ENCODE peak calls at places on chromosomes 4 and X, in six cellular contexts. P is IMR-90, I is lower lobe of right lung, E is iPS DF 6.9, F is hepatocyte, M is fibroblast of lung. G is an unnamed sample. For H3K4me1, the result is how much of the 10 kb centered on the place peaks cover.

GRCh38 chrX:47078129-47079043 is at the start of gene RGN:
- DNase-seq in P (no peak), I (no peak), E (no peak), F (peak), M (peak), G (peak)

GRCh38 chr4:183249854-183250253 is 70.2 kb downstream of the CLDN22 start:
- DNase-seq in P (peak), I (no peak), E (no peak), F (peak), M (peak), G (no peak)

GRCh38 chrX:65697915-65698796 is 30.7 kb downstream of the MSN start:
- DNase-seq in P (no peak), I (peak), E (no peak), F (no peak), M (no peak), G (no peak)

GRCh38 chr4:84875636-84876371 is 90.7 kb downstream of the WDFY3 start:
- DNase-seq in P (peak), I (no peak), E (no peak), F (no peak), M (peak), G (no peak)

GRCh38 chr4:93228021-93228420 is 600.5 kb upstream of the ATOH1 start:
- DNase-seq in P (no peak), I (no peak), E (no peak), F (no peak), M (no peak), G (no peak)

GRCh38 chr4:121674696-121675095 is 22.1 kb downstream of the ANXA5 start:
- DNase-seq in P (no peak), I (no peak), E (no peak), F (no peak), M (no peak), G (no peak)

GRCh38 chr4:152106113-152106763 is 345.4 kb upstream of the GATB start:
- DNase-seq in P (peak), I (peak), E (no peak), F (peak), M (peak), G (no peak)

GRCh38 chr4:144709159-144709558 is 63.2 kb downstream of the HHIP start:
- DNase-seq in P (peak), I (no peak), E (no peak), F (no peak), M (no peak), G (no peak)

GRCh38 chrX:115266300-115266699 is 23.2 kb upstream of the LUZP4 start:
- DNase-seq in P (no peak), I (no peak), E (no peak), F (no peak), M (no peak), G (no peak)

GRCh38 chrX:46198858-46199257 is 346.4 kb downstream of the ZNF674 start:
- DNase-seq in P (no peak), I (no peak), E (no peak), F (no peak), M (peak), G (no peak)

GRCh38 chr4:87068591-87069021 is 133.8 kb downstream of the AFF1 start:
- DNase-seq in P (no peak), I (no peak), E (no peak), F (peak), M (peak), G (no peak)

GRCh38 chrX:17022205-17022604 is 75.7 kb downstream of the REPS2 start:
- DNase-seq in P (peak), I (no peak), E (no peak), F (peak), M (peak), G (no peak)

GRCh38 chr4:2469192-2469984 is 482 bp downstream of the RNF4 start:
- DNase-seq in P (peak), I (peak), E (no peak), F (peak), M (peak), G (peak)

GRCh38 chr4:31592293-31592692 is 872.1 kb downstream of the PCDH7 start:
- DNase-seq in P (no peak), I (no peak), E (no peak), F (no peak), M (no peak), G (no peak)

GRCh38 chrX:116749943-116750342 is 287.2 kb upstream of the CT83 start:
- DNase-seq in P (no peak), I (no peak), E (no peak), F (no peak), M (no peak), G (no peak)

GRCh38 chr4:74859163-74859562 is 64.8 kb upstream of the BTC start:
- DNase-seq in P (no peak), I (no peak), E (no peak), F (no peak), M (no peak), G (no peak)

GRCh38 chr4:122798101-122798500 is 28.5 kb upstream of the FGF2 start:
- DNase-seq in P (peak), I (no peak), E (no peak), F (peak), M (peak), G (peak)

GRCh38 chrX:39766085-39766726 is 331.6 kb downstream of the BCOR start:
- DNase-seq in P (no peak), I (no peak), E (no peak), F (peak), M (no peak), G (no peak)

GRCh38 chr4:142656178-142656577 is 189.9 kb downstream of the INPP4B start:
- DNase-seq in P (no peak), I (no peak), E (no peak), F (no peak), M (peak), G (peak)

GRCh38 chr4:113141901-113142346 is 92.5 kb downstream of the ANK2 start:
- DNase-seq in P (peak), I (no peak), E (no peak), F (peak), M (peak), G (no peak)

GRCh38 chr4:5638316-5638715 is 70.0 kb downstream of the EVC2 start:
- DNase-seq in P (peak), I (no peak), E (no peak), F (no peak), M (no peak), G (no peak)

GRCh38 chrX:133415276-133416105 is at the start of gene GPC4:
- DNase-seq in P (no peak), I (peak), E (peak), F (peak), M (peak), G (peak)

GRCh38 chrX:24668111-24668510 is 21.0 kb upstream of the PCYT1B start:
- DNase-seq in P (no peak), I (no peak), E (no peak), F (no peak), M (no peak), G (no peak)

GRCh38 chrX:1355131-1355799 is 18.7 kb downstream of the IL3RA start:
- DNase-seq in P (no peak), I (peak), E (no peak), F (no peak), M (no peak), G (peak)

GRCh38 chr4:68360570-68360969 is 10.7 kb upstream of the YTHDC1 start:
- DNase-seq in P (no peak), I (no peak), E (no peak), F (no peak), M (no peak), G (no peak)

GRCh38 chrX:25523574-25523973 is 507.8 kb upstream of the ARX start:
- DNase-seq in P (peak), I (no peak), E (peak), F (peak), M (peak), G (peak)

GRCh38 chr4:212438-213174 is 88.3 kb downstream of the ZNF718 start:
- DNase-seq in P (peak), I (peak), E (peak), F (no peak), M (peak), G (peak)

GRCh38 chrX:140502491-140503229 is 2.2 kb downstream of the SOX3 start:
- DNase-seq in P (no peak), I (no peak), E (no peak), F (no peak), M (no peak), G (no peak)

GRCh38 chr4:76624271-76624681 is 189.2 kb downstream of the SHROOM3 start:
- DNase-seq in P (peak), I (no peak), E (no peak), F (peak), M (peak), G (peak)

GRCh38 chr4:148067307-148067916 is 335.5 kb downstream of the ARHGAP10 start:
- DNase-seq in P (no peak), I (no peak), E (no peak), F (no peak), M (no peak), G (no peak)

GRCh38 chr4:145774473-145774872 is 94.5 kb downstream of the C4orf51 start:
- DNase-seq in P (no peak), I (no peak), E (no peak), F (no peak), M (no peak), G (no peak)

GRCh38 chrX:115561605-115562491 is 874 bp downstream of the PLS3 start:
- DNase-seq in P (peak), I (peak), E (no peak), F (peak), M (peak), G (peak)

GRCh38 chr4:37008199-37008598 is 236.3 kb upstream of the NWD2 start:
- DNase-seq in P (no peak), I (no peak), E (no peak), F (peak), M (peak), G (no peak)

DNA sequence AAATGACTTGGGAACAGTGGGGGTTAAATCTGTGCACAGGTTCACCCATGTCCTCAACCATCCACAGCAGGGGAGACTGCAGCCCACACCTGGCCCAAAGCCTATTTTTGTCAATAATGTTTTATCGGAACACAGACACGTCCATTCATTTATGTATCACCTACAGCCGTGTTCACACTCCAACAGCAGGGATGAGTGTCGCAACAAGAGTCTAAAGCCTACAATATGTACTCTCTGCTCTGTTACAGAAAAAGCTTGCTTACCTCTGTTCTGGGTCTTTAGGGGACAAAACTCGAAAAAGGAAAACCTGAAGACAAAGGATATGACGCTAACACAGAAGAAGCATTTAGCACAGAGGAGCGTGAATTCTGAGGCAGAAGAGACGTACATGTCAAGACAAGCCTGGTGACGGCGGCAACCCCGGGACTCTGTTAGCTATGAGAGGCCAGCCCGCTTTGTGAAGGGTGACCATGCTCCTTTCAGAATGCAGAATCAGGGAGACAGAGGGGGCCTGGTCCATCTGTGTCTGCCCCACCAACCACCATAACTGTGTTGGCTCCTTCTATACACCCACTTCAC is 45.5 kb downstream of the AFAP1 start:
- DNase-seq in P (no peak), I (no peak), E (no peak), F (no peak), M (no peak), G (no peak)
- H3K4me1 ChIP-seq in P (under half), I (under half), E (under half), F (under half), M (under half), G (under half)

GRCh38 chr4:23931489-23931830 is 41.6 kb upstream of the PPARGC1A start:
- DNase-seq in P (no peak), I (no peak), E (no peak), F (peak), M (no peak), G (no peak)

GRCh38 chr4:23932186-23932585 is 42.3 kb upstream of the PPARGC1A start:
- DNase-seq in P (no peak), I (no peak), E (peak), F (no peak), M (peak), G (no peak)

GRCh38 chr4:23934223-23934622 is 44.4 kb upstream of the PPARGC1A start:
- DNase-seq in P (no peak), I (no peak), E (no peak), F (no peak), M (no peak), G (no peak)

GRCh38 chr4:23934915-23935314 is 45.1 kb upstream of the PPARGC1A start:
- DNase-seq in P (peak), I (peak), E (no peak), F (peak), M (peak), G (no peak)

DNA sequence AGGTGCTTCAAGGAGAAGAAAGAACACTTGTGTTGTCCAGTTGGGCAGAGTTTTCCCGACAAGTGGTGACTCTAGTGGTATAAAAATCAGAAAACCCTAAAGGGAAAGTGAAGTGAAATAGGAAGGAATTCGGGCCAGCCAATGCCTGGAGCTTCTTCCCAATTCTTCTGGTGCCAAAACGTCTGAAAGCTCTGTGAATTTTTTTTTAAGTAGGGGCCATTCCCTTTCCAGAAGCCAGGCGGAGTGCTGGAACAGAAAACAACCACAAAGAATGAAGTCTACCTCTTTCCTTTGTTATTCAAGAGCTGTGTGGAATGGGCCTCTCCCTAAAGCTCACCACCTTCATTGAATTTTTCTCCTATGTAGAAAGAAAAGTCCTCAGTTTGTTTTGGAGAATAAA is 43.1 kb upstream of the PPARGC1A start:
- DNase-seq in P (peak), I (no peak), E (peak), F (peak), M (peak), G (no peak)
- H3K4me1 ChIP-seq in P (under half), I (under half), E (under half), F (under half), M (under half), G (under half)

GRCh38 chr4:186829097-186829496 is 105.4 kb upstream of the FAT1 start:
- DNase-seq in P (no peak), I (no peak), E (no peak), F (no peak), M (no peak), G (no peak)
- H3K4me1 ChIP-seq in P (under half), I (under half), E (under half), F (under half), M (under half), G (under half)

GRCh38 chrX:50431623-50432022 is 39.0 kb downstream of the DGKK start:
- DNase-seq in P (no peak), I (no peak), E (no peak), F (no peak), M (no peak), G (no peak)
- H3K4me1 ChIP-seq in P (under half), I (under half), E (under half), F (under half), M (under half), G (under half)

GRCh38 chrX:32966956-32967355 is 244.4 kb downstream of the DMD start:
- DNase-seq in P (no peak), I (no peak), E (no peak), F (no peak), M (no peak), G (no peak)
- H3K4me1 ChIP-seq in P (under half), I (under half), E (under half), F (under half), M (under half), G (under half)

G was measured in neuronal stem cell.